ENCODE peak calls at places on chromosomes 1 and 21, in eight cellular contexts. One of them, this sample, is unnamed.

GRCh38 chr21:44729336-44730027 is 18.1 kb upstream of the TSPEAR start:
- DNase-seq in endodermal cell: no peak
- DNase-seq in H1: no peak
- DNase-seq in MM.1S: no peak
- DNase-seq in neuronal stem cell: no peak
- DNase-seq in fibroblast of lung: no peak
- DNase-seq in endothelial cell of umbilical vein: no peak
- DNase-seq in lung: no peak
- DNase-seq in this sample: no peak

GRCh38 chr1:170670751-170671628 is 7.1 kb downstream of the PRRX1 start:
- DNase-seq in endodermal cell: peak; percentile 92
- DNase-seq in H1: peak; percentile 96
- DNase-seq in MM.1S: no peak
- DNase-seq in neuronal stem cell: no peak
- DNase-seq in fibroblast of lung: peak; percentile 66
- DNase-seq in endothelial cell of umbilical vein: peak; percentile 43
- DNase-seq in lung: no peak
- DNase-seq in this sample: no peak

GRCh38 chr21:42695324-42696025 is 42.1 kb downstream of the PDE9A start:
- DNase-seq in endodermal cell: peak; percentile 12
- DNase-seq in H1: no peak
- DNase-seq in MM.1S: no peak
- DNase-seq in neuronal stem cell: no peak
- DNase-seq in fibroblast of lung: peak; percentile 68
- DNase-seq in endothelial cell of umbilical vein: no peak
- DNase-seq in lung: no peak
- DNase-seq in this sample: no peak

GRCh38 chr1:223394242-223394641 is 1.0 kb downstream of the CCDC185 start:
- DNase-seq in endodermal cell: no peak
- DNase-seq in H1: no peak
- DNase-seq in MM.1S: no peak
- DNase-seq in neuronal stem cell: no peak
- DNase-seq in fibroblast of lung: no peak
- DNase-seq in endothelial cell of umbilical vein: no peak
- DNase-seq in lung: no peak
- DNase-seq in this sample: no peak

GRCh38 chr1:113659010-113659409 is 100.3 kb downstream of the PHTF1 start:
- DNase-seq in endodermal cell: no peak
- DNase-seq in H1: no peak
- DNase-seq in MM.1S: no peak
- DNase-seq in neuronal stem cell: no peak
- DNase-seq in fibroblast of lung: no peak
- DNase-seq in endothelial cell of umbilical vein: peak; percentile 83
- DNase-seq in lung: no peak
- DNase-seq in this sample: no peak

GRCh38 chr21:34340062-34340461 is 23.7 kb upstream of the KCNE2 start:
- DNase-seq in endodermal cell: peak; percentile 20
- DNase-seq in H1: no peak
- DNase-seq in MM.1S: no peak
- DNase-seq in neuronal stem cell: no peak
- DNase-seq in fibroblast of lung: no peak
- DNase-seq in endothelial cell of umbilical vein: no peak
- DNase-seq in lung: no peak
- DNase-seq in this sample: no peak

GRCh38 chr1:18077657-18078215 is 29.9 kb upstream of the IGSF21 start:
- DNase-seq in endodermal cell: no peak
- DNase-seq in H1: no peak
- DNase-seq in MM.1S: no peak
- DNase-seq in neuronal stem cell: no peak
- DNase-seq in fibroblast of lung: no peak
- DNase-seq in endothelial cell of umbilical vein: no peak
- DNase-seq in lung: no peak
- DNase-seq in this sample: no peak

GRCh38 chr1:24639881-24640280 is 3.2 kb upstream of the SRRM1 start:
- DNase-seq in endodermal cell: no peak
- DNase-seq in H1: no peak
- DNase-seq in MM.1S: no peak
- DNase-seq in neuronal stem cell: no peak
- DNase-seq in fibroblast of lung: no peak
- DNase-seq in endothelial cell of umbilical vein: no peak
- DNase-seq in lung: no peak
- DNase-seq in this sample: no peak

GRCh38 chr1:24906760-24907490 is 23.2 kb downstream of the RUNX3 start:
- DNase-seq in endodermal cell: no peak
- DNase-seq in H1: peak; percentile 41
- DNase-seq in MM.1S: no peak
- DNase-seq in neuronal stem cell: no peak
- DNase-seq in fibroblast of lung: no peak
- DNase-seq in endothelial cell of umbilical vein: no peak
- DNase-seq in lung: no peak
- DNase-seq in this sample: no peak

GRCh38 chr1:40059292-40059959 is 18.9 kb downstream of the CAP1 start:
- DNase-seq in endodermal cell: peak; percentile 85
- DNase-seq in H1: no peak
- DNase-seq in MM.1S: peak; percentile 62
- DNase-seq in neuronal stem cell: no peak
- DNase-seq in fibroblast of lung: peak; percentile 30
- DNase-seq in endothelial cell of umbilical vein: peak; percentile 80
- DNase-seq in lung: no peak
- DNase-seq in this sample: peak; percentile 54
- H3K4me3 ChIP-seq in endodermal cell: no peak overlapping the region
- H3K4me3 ChIP-seq in H1: no peak overlapping the region
- H3K4me3 ChIP-seq in MM.1S: peak overlapping the region; percentile 46
- H3K4me3 ChIP-seq in neuronal stem cell: no peak overlapping the region
- H3K4me3 ChIP-seq in fibroblast of lung: no peak overlapping the region
- H3K4me3 ChIP-seq in endothelial cell of umbilical vein: no peak overlapping the region
- H3K4me3 ChIP-seq in lung: no peak overlapping the region
- H3K4me3 ChIP-seq in this sample: no peak overlapping the region

GRCh38 chr1:100387644-100388350 is 35.5 kb downstream of the CDC14A start:
- DNase-seq in endodermal cell: no peak
- DNase-seq in H1: no peak
- DNase-seq in MM.1S: no peak
- DNase-seq in neuronal stem cell: no peak
- DNase-seq in fibroblast of lung: peak; percentile 28
- DNase-seq in endothelial cell of umbilical vein: peak; percentile 30
- DNase-seq in lung: no peak
- DNase-seq in this sample: no peak
- H3K27ac ChIP-seq in endodermal cell: no peak overlapping the region
- H3K27ac ChIP-seq in H1: no peak overlapping the region
- H3K27ac ChIP-seq in MM.1S: peak overlapping the region; percentile 62
- H3K27ac ChIP-seq in neuronal stem cell: no peak overlapping the region
- H3K27ac ChIP-seq in fibroblast of lung: no peak overlapping the region
- H3K27ac ChIP-seq in endothelial cell of umbilical vein: no peak overlapping the region
- H3K27ac ChIP-seq in lung: no peak overlapping the region
- H3K27ac ChIP-seq in this sample: no peak overlapping the region

GRCh38 chr1:185314416-185314815 is 2.6 kb downstream of the IVNS1ABP start:
- DNase-seq in endodermal cell: no peak
- DNase-seq in H1: no peak
- DNase-seq in MM.1S: no peak
- DNase-seq in neuronal stem cell: no peak
- DNase-seq in fibroblast of lung: no peak
- DNase-seq in endothelial cell of umbilical vein: peak; percentile 41
- DNase-seq in lung: no peak
- DNase-seq in this sample: no peak

GRCh38 chr1:185308126-185308525 is 8.9 kb downstream of the IVNS1ABP start:
- DNase-seq in endodermal cell: no peak
- DNase-seq in H1: no peak
- DNase-seq in MM.1S: no peak
- DNase-seq in neuronal stem cell: no peak
- DNase-seq in fibroblast of lung: no peak
- DNase-seq in endothelial cell of umbilical vein: no peak
- DNase-seq in lung: no peak
- DNase-seq in this sample: no peak

GRCh38 chr1:185312361-185312760 is 4.7 kb downstream of the IVNS1ABP start:
- DNase-seq in endodermal cell: no peak
- DNase-seq in H1: no peak
- DNase-seq in MM.1S: no peak
- DNase-seq in neuronal stem cell: no peak
- DNase-seq in fibroblast of lung: no peak
- DNase-seq in endothelial cell of umbilical vein: no peak
- DNase-seq in lung: no peak
- DNase-seq in this sample: no peak

GRCh38 chr1:185309566-185309965 is 7.5 kb downstream of the IVNS1ABP start:
- DNase-seq in endodermal cell: no peak
- DNase-seq in H1: no peak
- DNase-seq in MM.1S: no peak
- DNase-seq in neuronal stem cell: no peak
- DNase-seq in fibroblast of lung: no peak
- DNase-seq in endothelial cell of umbilical vein: peak; percentile 54
- DNase-seq in lung: no peak
- DNase-seq in this sample: no peak

DNA sequence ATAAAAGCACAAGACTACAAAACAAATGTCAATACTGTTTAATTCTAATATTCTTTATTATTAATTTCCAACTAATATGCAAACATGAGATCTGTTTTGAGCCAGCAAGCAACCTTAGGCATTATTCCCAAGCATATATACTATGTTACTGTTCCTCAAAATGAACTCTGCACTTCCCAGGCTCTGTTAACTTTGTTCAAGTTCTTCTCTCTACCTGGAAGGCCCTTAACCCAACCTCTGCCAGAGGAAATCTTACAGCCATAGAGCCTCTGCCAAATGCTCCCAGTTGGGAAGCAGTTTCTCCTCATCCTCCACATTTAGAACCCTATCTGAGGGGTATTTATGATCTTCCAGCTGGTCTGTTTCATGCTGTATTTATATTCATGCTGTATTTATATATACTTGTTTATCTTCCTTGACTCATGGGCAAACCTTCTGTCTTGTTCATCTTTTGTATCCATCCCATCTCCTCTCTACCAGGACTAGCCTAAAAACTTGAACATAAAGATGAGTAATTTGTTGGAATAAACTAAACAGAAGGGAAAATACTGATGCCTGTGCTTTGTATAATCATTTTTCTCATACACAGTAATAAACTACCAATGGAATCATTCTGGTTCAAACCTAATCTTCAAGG is 5.3 kb downstream of the IVNS1ABP start:
- DNase-seq in endodermal cell: no peak
- DNase-seq in H1: no peak
- DNase-seq in MM.1S: no peak
- DNase-seq in neuronal stem cell: no peak
- DNase-seq in fibroblast of lung: peak; percentile 33
- DNase-seq in endothelial cell of umbilical vein: no peak
- DNase-seq in lung: no peak
- DNase-seq in this sample: no peak
- H3K4me3 ChIP-seq in endodermal cell: peak overlapping the region; percentile 97
- H3K4me3 ChIP-seq in H1: no peak overlapping the region
- H3K4me3 ChIP-seq in MM.1S: no peak overlapping the region
- H3K4me3 ChIP-seq in neuronal stem cell: no peak overlapping the region
- H3K4me3 ChIP-seq in fibroblast of lung: no peak overlapping the region
- H3K4me3 ChIP-seq in endothelial cell of umbilical vein: no peak overlapping the region
- H3K4me3 ChIP-seq in lung: no peak overlapping the region
- H3K4me3 ChIP-seq in this sample: no peak overlapping the region

GRCh38 chr1:167553136-167554027 is at the start of gene CREG1:
- DNase-seq in endodermal cell: peak; percentile 97
- DNase-seq in H1: peak; percentile 93
- DNase-seq in MM.1S: peak; percentile 97
- DNase-seq in neuronal stem cell: peak; percentile 94
- DNase-seq in fibroblast of lung: peak; percentile 84
- DNase-seq in endothelial cell of umbilical vein: peak; percentile 91
- DNase-seq in lung: peak; percentile 94
- DNase-seq in this sample: peak; percentile 81
- H3K27ac ChIP-seq in endodermal cell: no peak within 1 kb of the TSS
- H3K27ac ChIP-seq in H1: peak within 1 kb of the TSS; percentile 12
- H3K27ac ChIP-seq in MM.1S: peak within 1 kb of the TSS; percentile 9
- H3K27ac ChIP-seq in neuronal stem cell: no peak within 1 kb of the TSS
- H3K27ac ChIP-seq in fibroblast of lung: peak within 1 kb of the TSS; percentile 24
- H3K27ac ChIP-seq in endothelial cell of umbilical vein: no peak within 1 kb of the TSS
- H3K27ac ChIP-seq in lung: peak within 1 kb of the TSS; percentile 83
- H3K27ac ChIP-seq in this sample: no peak within 1 kb of the TSS

DNA sequence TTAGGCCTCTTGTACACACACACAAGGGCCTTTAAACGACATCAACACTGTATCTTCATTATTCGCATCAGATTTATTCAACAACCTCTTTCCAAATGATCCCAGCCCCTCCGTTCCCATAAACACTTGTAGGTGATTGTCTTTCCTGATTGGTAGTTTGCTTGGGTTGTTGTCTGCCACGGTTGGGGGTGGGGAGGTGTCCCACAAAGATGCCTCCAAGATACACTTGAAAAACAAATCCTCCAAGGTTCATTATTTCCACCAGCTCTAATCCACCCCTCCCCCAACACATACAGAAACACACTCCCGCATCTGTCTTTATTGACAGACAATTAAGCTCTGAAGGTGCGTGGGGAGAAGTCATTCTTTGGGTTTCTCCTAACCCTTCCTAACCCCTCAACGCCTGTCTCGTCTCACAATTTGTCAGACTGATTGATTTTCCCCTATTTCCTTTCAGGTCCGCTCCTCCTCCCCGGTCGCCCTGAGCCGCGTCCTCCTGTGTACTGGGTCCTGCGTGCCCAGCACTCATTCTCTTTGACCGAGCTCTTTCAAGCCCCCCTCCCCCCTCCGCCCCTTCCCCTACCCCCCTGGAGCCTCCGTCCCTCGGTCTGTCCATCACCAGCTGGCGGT is 1.4 kb downstream of the WDR26 start:
- DNase-seq in endodermal cell: peak; percentile 59
- DNase-seq in H1: no peak
- DNase-seq in MM.1S: peak; percentile 35
- DNase-seq in neuronal stem cell: peak; percentile 18
- DNase-seq in fibroblast of lung: no peak
- DNase-seq in endothelial cell of umbilical vein: peak; percentile 59
- DNase-seq in lung: no peak
- DNase-seq in this sample: no peak
- H3K4me3 ChIP-seq in endodermal cell: peak overlapping the region; percentile 88
- H3K4me3 ChIP-seq in H1: peak overlapping the region; percentile 83
- H3K4me3 ChIP-seq in MM.1S: peak overlapping the region; percentile 84
- H3K4me3 ChIP-seq in neuronal stem cell: peak overlapping the region; percentile 94
- H3K4me3 ChIP-seq in fibroblast of lung: peak overlapping the region; percentile 77
- H3K4me3 ChIP-seq in endothelial cell of umbilical vein: peak overlapping the region; percentile 24
- H3K4me3 ChIP-seq in lung: peak overlapping the region; percentile 71
- H3K4me3 ChIP-seq in this sample: peak overlapping the region; percentile 73

This sample was measured in iPS DF 6.9.